ENCODE peak calls at places on chromosome 18, in eight cellular contexts. Y is uterus, V is A549, A is upper lobe of left lung, G is ovary, B is lower leg skin, R is sigmoid colon, T is stomach. P is an unnamed sample.

GRCh38 chr18:78514910-78515670 is 464.5 kb upstream of the SALL3 start:
- DNase-seq in Y (no peak), V (no peak), A (no peak), G (no peak), B (peak), R (no peak), T (peak), P (no peak)

GRCh38 chr18:7202119-7202680 is 28.7 kb upstream of the LRRC30 start:
- DNase-seq in Y (no peak), V (no peak), A (no peak), G (no peak), B (no peak), R (no peak), T (no peak), P (no peak)

GRCh38 chr18:38453880-38454279 is 888.3 kb upstream of the CELF4 start:
- DNase-seq in Y (no peak), V (no peak), A (no peak), G (no peak), B (no peak), R (no peak), T (no peak), P (no peak)

GRCh38 chr18:62950246-62950645 is 234.9 kb downstream of the PHLPP1 start:
- DNase-seq in Y (no peak), V (no peak), A (no peak), G (no peak), B (no peak), R (no peak), T (no peak), P (no peak)

GRCh38 chr18:33372442-33372841 is 68.1 kb downstream of the CCDC178 start:
- DNase-seq in Y (no peak), V (no peak), A (no peak), G (no peak), B (no peak), R (no peak), T (no peak), P (no peak)

GRCh38 chr18:67776929-67777328 is 260.4 kb upstream of the DSEL start:
- DNase-seq in Y (no peak), V (no peak), A (no peak), G (no peak), B (no peak), R (no peak), T (no peak), P (no peak)

GRCh38 chr18:33706391-33706790 is 128.4 kb downstream of the ASXL3 start:
- DNase-seq in Y (no peak), V (no peak), A (no peak), G (no peak), B (no peak), R (no peak), T (no peak), P (no peak)

GRCh38 chr18:13291745-13292447 is 73.3 kb downstream of the LDLRAD4 start:
- DNase-seq in Y (no peak), V (no peak), A (no peak), G (no peak), B (peak), R (no peak), T (no peak), P (no peak)

GRCh38 chr18:46452820-46453219 is 204.2 kb downstream of the LOXHD1 start:
- DNase-seq in Y (no peak), V (no peak), A (no peak), G (no peak), B (no peak), R (no peak), T (no peak), P (no peak)

GRCh38 chr18:40841473-40841872 is 1113.6 kb upstream of the PIK3C3 start:
- DNase-seq in Y (no peak), V (no peak), A (no peak), G (no peak), B (no peak), R (no peak), T (no peak), P (no peak)

GRCh38 chr18:78814321-78814720 is 165.3 kb upstream of the SALL3 start:
- DNase-seq in Y (no peak), V (no peak), A (no peak), G (no peak), B (no peak), R (no peak), T (no peak), P (no peak)

GRCh38 chr18:11146947-11147345 is 2.4 kb downstream of the PIEZO2 start:
- DNase-seq in Y (no peak), V (no peak), A (peak), G (no peak), B (no peak), R (no peak), T (no peak), P (no peak)

GRCh38 chr18:9763876-9764605 is 55.9 kb downstream of the RAB31 start:
- DNase-seq in Y (no peak), V (no peak), A (no peak), G (no peak), B (no peak), R (no peak), T (no peak), P (no peak)
- H3K4me3 ChIP-seq in Y (no peak), V (no peak), A (no peak), G (no peak), B (no peak), R (no peak), T (no peak), P (no peak)

DNA sequence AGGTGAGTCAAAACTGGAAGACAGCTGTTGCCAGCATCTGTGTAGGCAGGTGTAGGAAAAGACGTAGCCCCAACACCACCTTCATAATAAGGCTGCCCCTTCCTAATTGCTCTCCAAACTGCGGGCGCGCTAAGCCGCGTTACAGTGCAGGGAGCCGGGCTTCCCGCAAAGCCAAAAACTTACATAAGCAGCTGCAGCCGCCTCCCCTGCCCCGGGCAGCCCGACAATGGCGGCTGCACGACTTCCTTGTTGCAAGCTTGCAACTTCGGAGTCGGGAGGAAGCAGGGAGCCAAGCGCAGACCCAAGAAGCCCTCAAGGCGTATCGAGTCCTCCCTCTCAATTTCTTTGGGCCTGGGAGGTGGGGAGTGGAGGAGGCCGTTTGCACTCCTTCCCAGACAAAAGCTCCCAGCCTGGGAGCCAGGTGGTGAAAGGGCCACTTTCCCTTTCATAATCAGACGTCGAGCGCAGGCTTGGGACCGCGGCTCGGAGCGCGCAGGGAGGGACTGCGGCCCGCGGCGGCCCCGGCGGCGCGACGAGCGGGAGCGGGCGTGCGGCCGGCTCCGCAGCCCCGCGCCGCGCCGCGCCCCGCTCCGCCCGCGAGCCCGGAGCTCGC is 802 bp downstream of the ZBTB14 start:
- DNase-seq in Y (peak), V (peak), A (peak), G (peak), B (peak), R (peak), T (peak), P (peak)
- TF ChIP-seq POLR2A in Y (no peak), V (peak), A (peak), G (no peak), B (no peak), R (no peak), T (no peak), P (peak)

GRCh38 chr18:75204262-75204977 is 4.5 kb downstream of the PTGR3 start:
- DNase-seq in Y (no peak), V (no peak), A (peak), G (peak), B (no peak), R (no peak), T (no peak), P (no peak)
- H3K4me3 ChIP-seq in Y (no peak), V (no peak), A (peak), G (peak), B (no peak), R (peak), T (peak), P (no peak)

GRCh38 chr18:36177913-36178312 is 9.4 kb upstream of the MOCOS start:
- DNase-seq in Y (no peak), V (no peak), A (no peak), G (peak), B (no peak), R (no peak), T (no peak), P (no peak)

GRCh38 chr18:36176739-36177138 is 10.6 kb upstream of the MOCOS start:
- DNase-seq in Y (no peak), V (no peak), A (no peak), G (no peak), B (no peak), R (no peak), T (no peak), P (no peak)

GRCh38 chr18:36179562-36180334 is 7.5 kb upstream of the MOCOS start:
- DNase-seq in Y (peak), V (no peak), A (no peak), G (peak), B (no peak), R (peak), T (peak), P (peak)

GRCh38 chr18:36175481-36175880 is 11.8 kb upstream of the MOCOS start:
- DNase-seq in Y (no peak), V (no peak), A (no peak), G (no peak), B (no peak), R (no peak), T (no peak), P (no peak)

DNA sequence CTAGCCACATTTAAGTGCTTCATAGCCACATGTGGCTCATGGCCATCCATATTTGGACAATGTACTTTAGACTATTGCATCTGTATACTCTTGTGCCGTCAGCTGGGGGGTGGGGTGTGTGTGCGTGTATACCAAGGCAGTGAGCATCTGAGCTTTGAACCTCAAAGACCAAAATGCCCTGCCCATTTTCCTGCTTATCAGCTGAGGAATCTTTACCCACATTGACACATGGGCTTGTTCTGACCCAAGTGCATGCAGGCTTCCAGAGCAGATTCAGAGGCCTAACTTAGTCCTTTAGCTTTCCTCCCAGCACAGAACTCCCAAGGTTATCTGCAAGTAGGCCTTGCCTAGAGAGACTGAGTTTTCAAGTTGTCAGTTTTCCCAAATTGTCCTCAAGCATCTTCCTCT is 11.1 kb upstream of the MOCOS start:
- DNase-seq in Y (no peak), V (no peak), A (no peak), G (no peak), B (no peak), R (no peak), T (no peak), P (no peak)
- TF ChIP-seq POLR2A in Y (no peak), V (no peak), A (no peak), G (no peak), B (no peak), R (no peak), T (no peak), P (no peak)

DNA sequence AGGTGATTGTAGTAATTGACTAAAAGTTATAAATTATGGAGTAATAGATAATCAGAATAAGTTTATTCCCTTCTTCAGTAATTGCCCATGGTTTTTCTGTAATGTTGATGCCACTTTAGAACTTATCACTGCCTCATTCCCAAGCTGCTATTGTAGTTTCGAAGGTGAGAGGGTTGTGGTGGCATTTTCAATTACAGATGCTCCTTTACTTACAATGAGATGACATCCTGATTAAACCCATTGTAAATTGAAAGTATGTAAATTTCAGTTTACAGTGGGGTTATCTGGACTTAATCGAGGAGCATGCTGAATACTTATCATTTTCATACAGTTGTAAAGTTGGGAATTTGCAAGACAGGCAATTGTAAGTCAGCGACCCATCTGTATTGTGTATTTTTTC is 2.9 kb downstream of the NDUFV2 start:
- DNase-seq in Y (no peak), V (no peak), A (no peak), G (no peak), B (no peak), R (no peak), T (no peak), P (no peak)
- H3K4me3 ChIP-seq in Y (no peak), V (peak), A (no peak), G (no peak), B (no peak), R (peak), T (peak), P (no peak)

P was measured in body of pancreas.